ENCODE peak calls at places on chromosomes 5 and 9, in ten cellular contexts. D is GM23248, W is HS-27A, K is frontal cortex, N is SJSA1, C is mesothelial cell of epicardium, Z is HFFc6, B is SW 1271, V is head of caudate nucleus, H is retina. O is an unnamed sample.

GRCh38 chr5:68196876-68197275 is 18.7 kb upstream of the PIK3R1 start:
- DNase-seq in D (no peak), W (no peak), K (no peak), N (no peak), C (no peak), Z (no peak), B (no peak), V (no peak), H (no peak), O (peak)

GRCh38 chr9:82183181-82183860 is 194.7 kb downstream of the SPATA31D1 start:
- DNase-seq in D (no peak), W (no peak), K (no peak), N (no peak), C (no peak), Z (no peak), B (no peak), V (no peak), H (no peak), O (no peak)

GRCh38 chr9:80086822-80087345 is 515.1 kb downstream of the TLE4 start:
- DNase-seq in D (no peak), W (no peak), K (no peak), N (no peak), C (no peak), Z (no peak), B (no peak), V (no peak), H (no peak), O (no peak)

GRCh38 chr5:177362102-177362868 is 4.6 kb downstream of the RGS14 start:
- DNase-seq in D (no peak), W (no peak), K (no peak), N (no peak), C (no peak), Z (no peak), B (no peak), V (peak), H (no peak), O (peak)

GRCh38 chr5:72749362-72749997 is 67.0 kb upstream of the TNPO1 start:
- DNase-seq in D (no peak), W (no peak), K (no peak), N (no peak), C (no peak), Z (no peak), B (no peak), V (no peak), H (no peak), O (no peak)

GRCh38 chr9:125431741-125432271 is 170.2 kb downstream of the GAPVD1 start:
- DNase-seq in D (no peak), W (no peak), K (no peak), N (no peak), C (no peak), Z (no peak), B (no peak), V (no peak), H (no peak), O (peak)

GRCh38 chr9:16139781-16140180 is 586.9 kb downstream of the CCDC171 start:
- DNase-seq in D (peak), W (no peak), K (no peak), N (no peak), C (no peak), Z (no peak), B (no peak), V (no peak), H (no peak), O (no peak)

GRCh38 chr5:73625314-73625904 is 587 bp upstream of the ARHGEF28 start:
- DNase-seq in D (no peak), W (no peak), K (no peak), N (no peak), C (no peak), Z (no peak), B (peak), V (no peak), H (peak), O (no peak)

GRCh38 chr5:92237896-92238295 is 854.8 kb upstream of the ARRDC3 start:
- DNase-seq in D (no peak), W (no peak), K (no peak), N (no peak), C (no peak), Z (no peak), B (no peak), V (no peak), H (no peak), O (no peak)

GRCh38 chr9:76459691-76460635 is 981 bp downstream of the GCNT1 start:
- DNase-seq in D (peak), W (peak), K (peak), N (peak), C (peak), Z (peak), B (no peak), V (peak), H (peak), O (peak)

GRCh38 chr5:166251786-166252185 is 2039.7 kb upstream of the WWC1 start:
- DNase-seq in D (no peak), W (no peak), K (no peak), N (no peak), C (no peak), Z (no peak), B (no peak), V (no peak), H (no peak), O (no peak)

GRCh38 chr5:74320526-74320925 is 320.0 kb downstream of the ENC1 start:
- DNase-seq in D (no peak), W (no peak), K (no peak), N (no peak), C (no peak), Z (no peak), B (no peak), V (no peak), H (no peak), O (no peak)

GRCh38 chr9:110546411-110546871 is 33.1 kb downstream of the SVEP1 start:
- DNase-seq in D (no peak), W (no peak), K (no peak), N (no peak), C (no peak), Z (no peak), B (no peak), V (no peak), H (no peak), O (no peak)

GRCh38 chr5:4081466-4081865 is 485.8 kb downstream of the IRX1 start:
- DNase-seq in D (no peak), W (no peak), K (no peak), N (no peak), C (no peak), Z (no peak), B (no peak), V (no peak), H (no peak), O (no peak)

GRCh38 chr9:72982161-72982799 is 29.4 kb upstream of the ALDH1A1 start:
- DNase-seq in D (peak), W (no peak), K (no peak), N (no peak), C (no peak), Z (peak), B (no peak), V (no peak), H (no peak), O (no peak)

GRCh38 chr5:72619677-72620076 is 112.5 kb upstream of the ZNF366 start:
- DNase-seq in D (no peak), W (no peak), K (no peak), N (no peak), C (no peak), Z (no peak), B (no peak), V (no peak), H (no peak), O (no peak)

GRCh38 chr5:139061274-139061673 is 136.9 kb downstream of the SIL1 start:
- DNase-seq in D (peak), W (peak), K (no peak), N (peak), C (no peak), Z (peak), B (no peak), V (no peak), H (no peak), O (peak)

GRCh38 chr9:123834907-123835562 is 94.9 kb downstream of the DENND1A start:
- DNase-seq in D (peak), W (no peak), K (no peak), N (no peak), C (no peak), Z (no peak), B (no peak), V (no peak), H (no peak), O (no peak)

GRCh38 chr5:135051399-135051798 is 17.4 kb upstream of the PITX1 start:
- DNase-seq in D (no peak), W (no peak), K (no peak), N (no peak), C (no peak), Z (no peak), B (no peak), V (no peak), H (no peak), O (no peak)

GRCh38 chr5:113450366-113451328 is 15.9 kb upstream of the TSSK1B start:
- DNase-seq in D (peak), W (no peak), K (no peak), N (no peak), C (no peak), Z (no peak), B (no peak), V (no peak), H (no peak), O (no peak)

GRCh38 chr5:23448627-23449026 is 58.8 kb upstream of the PRDM9 start:
- DNase-seq in D (no peak), W (no peak), K (no peak), N (no peak), C (no peak), Z (no peak), B (no peak), V (no peak), H (no peak), O (no peak)

GRCh38 chr5:110900829-110901228 is 162.0 kb downstream of the SLC25A46 start:
- DNase-seq in D (peak), W (peak), K (no peak), N (peak), C (no peak), Z (peak), B (no peak), V (no peak), H (no peak), O (no peak)

GRCh38 chr9:135012166-135012565 is 75.3 kb upstream of the OLFM1 start:
- DNase-seq in D (no peak), W (no peak), K (no peak), N (no peak), C (no peak), Z (no peak), B (no peak), V (no peak), H (no peak), O (no peak)

O was measured in aorta.